ENCODE peak calls at places on chromosome 12, in six cellular contexts. One of them, this sample, is unnamed.

GRCh38 chr12:33012226-33012625 is 115.6 kb upstream of the PKP2 start:
- DNase-seq in endodermal cell: peak; percentile 59
- DNase-seq in stomach: no peak
- DNase-seq in B cell: no peak
- DNase-seq in WTC11: no peak
- DNase-seq in HFF-Myc: no peak
- DNase-seq in this sample: no peak

GRCh38 chr12:46473634-46474201 is 101.1 kb upstream of the SLC38A2 start:
- DNase-seq in endodermal cell: no peak
- DNase-seq in stomach: peak; percentile 71
- DNase-seq in B cell: no peak
- DNase-seq in WTC11: no peak
- DNase-seq in HFF-Myc: peak; percentile 85
- DNase-seq in this sample: no peak

GRCh38 chr12:49959570-49960473 is 1.9 kb upstream of the AQP5 start:
- DNase-seq in endodermal cell: peak; percentile 86
- DNase-seq in stomach: peak; percentile 83
- DNase-seq in B cell: no peak
- DNase-seq in WTC11: peak; percentile 61
- DNase-seq in HFF-Myc: no peak
- DNase-seq in this sample: no peak

GRCh38 chr12:6091786-6092566 is 32.5 kb downstream of the VWF start:
- DNase-seq in endodermal cell: peak; percentile 39
- DNase-seq in stomach: no peak
- DNase-seq in B cell: no peak
- DNase-seq in WTC11: no peak
- DNase-seq in HFF-Myc: no peak
- DNase-seq in this sample: no peak

GRCh38 chr12:54566792-54567191 is 17.4 kb downstream of the PDE1B start:
- DNase-seq in endodermal cell: no peak
- DNase-seq in stomach: no peak
- DNase-seq in B cell: no peak
- DNase-seq in WTC11: no peak
- DNase-seq in HFF-Myc: no peak
- DNase-seq in this sample: no peak

GRCh38 chr12:123398177-123398916 is 14.4 kb downstream of the KMT5A start:
- DNase-seq in endodermal cell: no peak
- DNase-seq in stomach: peak; percentile 73
- DNase-seq in B cell: no peak
- DNase-seq in WTC11: no peak
- DNase-seq in HFF-Myc: peak; percentile 51
- DNase-seq in this sample: no peak

GRCh38 chr12:117760990-117761389 is 207.8 kb downstream of the KSR2 start:
- DNase-seq in endodermal cell: peak; percentile 31
- DNase-seq in stomach: no peak
- DNase-seq in B cell: no peak
- DNase-seq in WTC11: no peak
- DNase-seq in HFF-Myc: no peak
- DNase-seq in this sample: no peak

GRCh38 chr12:14901228-14901562 is 15.5 kb upstream of the MGP start:
- DNase-seq in endodermal cell: peak; percentile 72
- DNase-seq in stomach: no peak
- DNase-seq in B cell: no peak
- DNase-seq in WTC11: no peak
- DNase-seq in HFF-Myc: no peak
- DNase-seq in this sample: no peak

GRCh38 chr12:101793401-101793800 is 37.4 kb downstream of the GNPTAB start:
- DNase-seq in endodermal cell: no peak
- DNase-seq in stomach: no peak
- DNase-seq in B cell: no peak
- DNase-seq in WTC11: no peak
- DNase-seq in HFF-Myc: no peak
- DNase-seq in this sample: no peak

GRCh38 chr12:130491421-130492357 is 154.0 kb downstream of the PIWIL1 start:
- DNase-seq in endodermal cell: no peak
- DNase-seq in stomach: no peak
- DNase-seq in B cell: peak; percentile 23
- DNase-seq in WTC11: no peak
- DNase-seq in HFF-Myc: no peak
- DNase-seq in this sample: no peak

GRCh38 chr12:1879633-1880032 is 38.8 kb downstream of the CACNA2D4 start:
- DNase-seq in endodermal cell: peak; percentile 37
- DNase-seq in stomach: no peak
- DNase-seq in B cell: no peak
- DNase-seq in WTC11: no peak
- DNase-seq in HFF-Myc: no peak
- DNase-seq in this sample: no peak

GRCh38 chr12:11978985-11979384 is 91.8 kb upstream of the BCL2L14 start:
- DNase-seq in endodermal cell: no peak
- DNase-seq in stomach: no peak
- DNase-seq in B cell: no peak
- DNase-seq in WTC11: no peak
- DNase-seq in HFF-Myc: no peak
- DNase-seq in this sample: no peak

DNA sequence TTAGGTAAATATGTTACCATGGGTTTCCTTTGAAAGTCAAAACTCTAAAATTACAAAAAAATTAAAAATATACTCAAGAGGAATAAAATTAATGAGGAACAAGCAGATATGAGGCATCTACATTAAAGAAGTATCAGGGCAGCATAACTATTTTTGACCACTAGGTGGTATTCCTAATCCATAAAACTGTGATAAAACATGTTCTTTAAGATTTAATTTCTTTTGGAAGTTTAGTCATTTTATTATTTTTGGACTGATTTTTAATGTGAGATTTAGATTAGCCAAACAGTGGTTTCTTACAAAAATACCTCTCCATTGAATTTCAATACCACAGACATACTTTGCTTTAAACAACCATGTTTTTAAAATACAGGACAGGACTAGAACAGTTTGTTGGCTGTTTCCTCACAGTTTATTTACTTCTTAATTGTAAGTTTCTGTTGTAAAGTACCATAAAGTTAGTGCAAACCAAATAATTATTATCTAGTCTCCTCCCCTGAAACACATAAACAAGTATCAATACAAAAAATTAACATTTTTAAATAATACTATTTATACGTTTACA is 49.8 kb downstream of the NTS start:
- DNase-seq in endodermal cell: no peak
- DNase-seq in stomach: no peak
- DNase-seq in B cell: no peak
- DNase-seq in WTC11: no peak
- DNase-seq in HFF-Myc: peak; percentile 19
- DNase-seq in this sample: no peak
- TF ChIP-seq CTCF in endodermal cell: peak; percentile 89
- TF ChIP-seq CTCF in stomach: no peak
- TF ChIP-seq CTCF in B cell: peak; percentile 56
- TF ChIP-seq CTCF in WTC11: peak; percentile 68
- TF ChIP-seq CTCF in HFF-Myc: peak; percentile 8
- TF ChIP-seq CTCF in this sample: peak; percentile 16

GRCh38 chr12:53052419-53053222 is 2.8 kb downstream of the TNS2 start:
- DNase-seq in endodermal cell: peak; percentile 49
- DNase-seq in stomach: peak; percentile 92
- DNase-seq in B cell: no peak
- DNase-seq in WTC11: no peak
- DNase-seq in HFF-Myc: no peak
- DNase-seq in this sample: no peak

GRCh38 chr12:53049582-53050318 is at the start of gene TNS2:
- DNase-seq in endodermal cell: peak; percentile 95
- DNase-seq in stomach: peak; percentile 76
- DNase-seq in B cell: no peak
- DNase-seq in WTC11: peak; percentile 65
- DNase-seq in HFF-Myc: no peak
- DNase-seq in this sample: no peak

GRCh38 chr12:53051881-53052412 is 2.1 kb downstream of the TNS2 start:
- DNase-seq in endodermal cell: peak; percentile 50
- DNase-seq in stomach: no peak
- DNase-seq in B cell: no peak
- DNase-seq in WTC11: no peak
- DNase-seq in HFF-Myc: no peak
- DNase-seq in this sample: no peak

GRCh38 chr12:53050426-53051057 is 677 bp downstream of the TNS2 start:
- DNase-seq in endodermal cell: peak; percentile 63
- DNase-seq in stomach: peak; percentile 20
- DNase-seq in B cell: no peak
- DNase-seq in WTC11: no peak
- DNase-seq in HFF-Myc: no peak
- DNase-seq in this sample: no peak

DNA sequence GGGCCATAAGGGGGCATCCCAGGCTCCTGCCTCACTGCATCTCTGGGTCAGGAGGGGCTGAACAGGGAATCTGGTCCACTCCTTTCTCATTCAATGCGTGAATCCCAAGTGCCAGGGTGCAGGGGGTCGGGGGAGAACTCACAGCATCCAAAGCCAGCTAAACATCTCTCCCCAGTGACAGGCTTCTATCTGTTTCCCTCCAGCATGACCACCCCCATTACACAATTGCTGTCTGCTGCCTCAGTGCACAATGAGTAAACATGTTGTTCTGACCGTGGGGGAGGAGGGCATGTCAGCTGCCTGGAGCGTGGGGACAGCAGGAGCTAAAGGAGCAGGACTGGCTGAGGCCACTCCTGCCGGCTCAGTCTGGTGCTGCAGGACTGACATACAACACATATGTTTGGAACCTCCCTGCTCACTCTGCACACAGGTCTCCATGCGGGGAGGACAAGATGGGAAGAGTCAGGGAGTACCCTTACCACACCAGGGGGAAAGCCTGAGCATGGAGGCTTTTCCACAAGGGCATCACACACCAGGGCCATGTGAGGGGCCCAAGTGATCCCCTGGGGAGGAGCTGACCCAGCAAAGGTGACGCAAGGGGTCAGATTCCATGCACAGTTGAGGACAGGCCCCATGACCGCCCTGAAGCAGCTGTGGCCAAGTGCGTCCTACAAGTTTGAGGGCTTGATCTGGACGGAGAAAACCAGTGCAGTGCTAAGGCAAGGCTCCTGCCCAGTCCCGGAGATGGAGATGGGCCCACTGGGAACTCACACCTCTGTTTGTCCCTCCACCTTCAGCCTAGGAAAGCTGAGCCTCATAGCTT is 1.4 kb downstream of the TNS2 start:
- DNase-seq in endodermal cell: peak; percentile 67
- DNase-seq in stomach: peak; percentile 59
- DNase-seq in B cell: no peak
- DNase-seq in WTC11: no peak
- DNase-seq in HFF-Myc: no peak
- DNase-seq in this sample: no peak
- TF ChIP-seq CTCF in endodermal cell: peak; percentile 21
- TF ChIP-seq CTCF in stomach: peak; percentile 26
- TF ChIP-seq CTCF in B cell: no peak
- TF ChIP-seq CTCF in WTC11: no peak
- TF ChIP-seq CTCF in HFF-Myc: no peak
- TF ChIP-seq CTCF in this sample: no peak

GRCh38 chr12:19915392-19916192 is 452.7 kb upstream of the PDE3A start:
- DNase-seq in endodermal cell: no peak
- DNase-seq in stomach: no peak
- DNase-seq in B cell: no peak
- DNase-seq in WTC11: no peak
- DNase-seq in HFF-Myc: peak; percentile 33
- DNase-seq in this sample: no peak
- TF ChIP-seq CTCF in endodermal cell: peak; percentile 99
- TF ChIP-seq CTCF in stomach: peak; percentile 12
- TF ChIP-seq CTCF in B cell: no peak
- TF ChIP-seq CTCF in WTC11: peak; percentile 29
- TF ChIP-seq CTCF in HFF-Myc: peak; percentile 35
- TF ChIP-seq CTCF in this sample: peak; percentile 11

DNA sequence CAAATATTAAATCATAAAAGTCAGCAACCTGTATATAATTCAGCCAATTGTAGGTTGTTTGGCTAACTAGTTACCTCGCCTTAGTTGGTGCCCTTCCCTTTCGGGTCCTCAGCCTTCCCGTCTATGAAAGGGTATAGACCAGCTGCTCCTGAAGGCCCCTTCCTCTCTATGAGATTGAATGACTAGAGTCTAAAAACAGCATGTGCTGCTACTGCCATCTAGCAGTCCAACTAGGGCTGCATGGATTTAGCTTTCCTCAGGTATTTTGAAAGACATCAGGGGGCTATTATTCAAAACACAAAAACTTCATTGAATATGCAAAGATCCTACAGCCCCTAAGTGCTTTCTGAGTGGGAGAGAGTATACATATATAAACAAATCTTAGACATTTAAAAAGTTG is 37.0 kb upstream of the TMEM263 start:
- DNase-seq in endodermal cell: peak; percentile 85
- DNase-seq in stomach: no peak
- DNase-seq in B cell: no peak
- DNase-seq in WTC11: peak; percentile 50
- DNase-seq in HFF-Myc: no peak
- DNase-seq in this sample: no peak
- TF ChIP-seq CTCF in endodermal cell: peak; percentile 89
- TF ChIP-seq CTCF in stomach: no peak
- TF ChIP-seq CTCF in B cell: no peak
- TF ChIP-seq CTCF in WTC11: no peak
- TF ChIP-seq CTCF in HFF-Myc: peak; percentile 42
- TF ChIP-seq CTCF in this sample: no peak

GRCh38 chr12:29778531-29778930 is 5.2 kb downstream of the TMTC1 start:
- DNase-seq in endodermal cell: no peak
- DNase-seq in stomach: no peak
- DNase-seq in B cell: no peak
- DNase-seq in WTC11: no peak
- DNase-seq in HFF-Myc: no peak
- DNase-seq in this sample: no peak
- TF ChIP-seq CTCF in endodermal cell: no peak
- TF ChIP-seq CTCF in stomach: no peak
- TF ChIP-seq CTCF in B cell: no peak
- TF ChIP-seq CTCF in WTC11: no peak
- TF ChIP-seq CTCF in HFF-Myc: no peak
- TF ChIP-seq CTCF in this sample: no peak

GRCh38 chr12:69566603-69567002 is 18.7 kb upstream of the CCT2 start:
- DNase-seq in endodermal cell: no peak
- DNase-seq in stomach: no peak
- DNase-seq in B cell: no peak
- DNase-seq in WTC11: no peak
- DNase-seq in HFF-Myc: no peak
- DNase-seq in this sample: no peak
- TF ChIP-seq CTCF in endodermal cell: peak; percentile 54
- TF ChIP-seq CTCF in stomach: no peak
- TF ChIP-seq CTCF in B cell: no peak
- TF ChIP-seq CTCF in WTC11: no peak
- TF ChIP-seq CTCF in HFF-Myc: peak; percentile 8
- TF ChIP-seq CTCF in this sample: no peak